ENCODE peak calls at places on chromosomes 5 and 9, in five cellular contexts. H is heart left ventricle, K is astrocyte, V is mammary epithelial cell, P is upper lobe of right lung. L is an unnamed sample.

GRCh38 chr5:88756953-88757352 is 126.0 kb downstream of the MEF2C start:
- DNase-seq in H (no peak), K (no peak), V (no peak), P (no peak), L (no peak)

GRCh38 chr5:68315679-68316271 is 100.2 kb downstream of the PIK3R1 start:
- DNase-seq in H (no peak), K (no peak), V (peak; percentile 76), P (no peak), L (no peak)

GRCh38 chr9:91239367-91240111 is 122.2 kb downstream of the AUH start:
- DNase-seq in H (no peak), K (no peak), V (no peak), P (no peak), L (no peak)

GRCh38 chr9:37917315-37917731 is 13.4 kb upstream of the SLC25A51 start:
- DNase-seq in H (no peak), K (no peak), V (no peak), P (no peak), L (no peak)

GRCh38 chr9:124834586-124834985 is 18.7 kb upstream of the WDR38 start:
- DNase-seq in H (peak; percentile 70), K (peak; percentile 83), V (peak; percentile 97), P (no peak), L (no peak)

GRCh38 chr9:3497406-3497805 is 28.4 kb downstream of the RFX3 start:
- DNase-seq in H (no peak), K (peak; percentile 74), V (peak; percentile 39), P (no peak), L (no peak)

GRCh38 chr9:81103597-81104471 is 585.5 kb downstream of the TLE1 start:
- DNase-seq in H (no peak), K (no peak), V (no peak), P (no peak), L (no peak)

GRCh38 chr9:19232830-19233194 is 2.3 kb downstream of the DENND4C start:
- DNase-seq in H (no peak), K (peak; percentile 57), V (peak; percentile 15), P (no peak), L (no peak)

GRCh38 chr9:93459432-93459847 is 6.1 kb upstream of the FAM120AOS start:
- DNase-seq in H (no peak), K (no peak), V (no peak), P (no peak), L (no peak)

GRCh38 chr5:33774323-33774722 is 117.5 kb downstream of the ADAMTS12 start:
- DNase-seq in H (no peak), K (no peak), V (no peak), P (no peak), L (no peak)

GRCh38 chr5:58939664-58940063 is 356.8 kb downstream of the RAB3C start:
- DNase-seq in H (no peak), K (no peak), V (no peak), P (no peak), L (no peak)

GRCh38 chr9:116549061-116549664 is 137.9 kb upstream of the TRIM32 start:
- DNase-seq in H (peak; percentile 82), K (peak; percentile 90), V (peak; percentile 95), P (peak; percentile 86), L (no peak)

GRCh38 chr9:128006360-128007024 is 25.7 kb upstream of the EEIG1 start:
- DNase-seq in H (no peak), K (peak; percentile 31), V (peak; percentile 57), P (no peak), L (no peak)

GRCh38 chr5:119379929-119380328 is 24.1 kb downstream of the TNFAIP8 start:
- DNase-seq in H (no peak), K (no peak), V (no peak), P (no peak), L (no peak)

GRCh38 chr9:121893787-121894186 is 199.3 kb downstream of the TTLL11 start:
- DNase-seq in H (no peak), K (no peak), V (no peak), P (no peak), L (no peak)

GRCh38 chr5:122415481-122416120 is 103.6 kb downstream of the SNCAIP start:
- DNase-seq in H (no peak), K (peak; percentile 57), V (peak; percentile 41), P (no peak), L (peak; percentile 81)

GRCh38 chr5:116681334-116682013 is 106.9 kb upstream of the SEMA6A start:
- DNase-seq in H (no peak), K (no peak), V (no peak), P (no peak), L (no peak)

GRCh38 chr5:112146323-112146848 is 272.7 kb downstream of the EPB41L4A start:
- DNase-seq in H (no peak), K (peak; percentile 91), V (peak; percentile 59), P (no peak), L (no peak)

GRCh38 chr9:124884376-124884775 is 22.4 kb downstream of the ARPC5L start:
- DNase-seq in H (no peak), K (peak; percentile 30), V (no peak), P (no peak), L (no peak)

GRCh38 chr5:60668715-60669304 is 31.2 kb downstream of the DEPDC1B start:
- DNase-seq in H (no peak), K (peak; percentile 12), V (peak; percentile 28), P (no peak), L (no peak)

GRCh38 chr5:139481122-139481533 is 1.4 kb downstream of the STING1 start:
- DNase-seq in H (no peak), K (no peak), V (no peak), P (peak; percentile 77), L (no peak)

GRCh38 chr5:98816574-98817222 is 43.2 kb downstream of the RGMB start:
- DNase-seq in H (no peak), K (no peak), V (no peak), P (peak; percentile 73), L (no peak)

GRCh38 chr5:94932259-94932658 is 313.8 kb downstream of the SLF1 start:
- DNase-seq in H (no peak), K (no peak), V (no peak), P (no peak), L (no peak)

GRCh38 chr9:129081388-129081889 is 528 bp downstream of the DOLPP1 start:
- DNase-seq in H (no peak), K (no peak), V (no peak), P (peak; percentile 77), L (no peak)

GRCh38 chr5:53110156-53110555 is 599 bp upstream of the MOCS2 start:
- DNase-seq in H (no peak), K (no peak), V (no peak), P (no peak), L (no peak)

GRCh38 chr5:16626696-16627264 is 10.0 kb upstream of the RETREG1 start:
- DNase-seq in H (no peak), K (no peak), V (no peak), P (no peak), L (no peak)

GRCh38 chr5:143924311-143924710 is 112.3 kb downstream of the HMHB1 start:
- DNase-seq in H (no peak), K (no peak), V (no peak), P (no peak), L (no peak)

GRCh38 chr5:134084166-134084565 is 30.3 kb upstream of the TCF7 start:
- DNase-seq in H (no peak), K (no peak), V (no peak), P (peak; percentile 51), L (no peak)

GRCh38 chr9:129336130-129336528 is 158.1 kb upstream of the IER5L start:
- DNase-seq in H (no peak), K (peak; percentile 84), V (peak; percentile 60), P (no peak), L (no peak)

GRCh38 chr5:142864293-142865260 is 94.4 kb downstream of the ARHGAP26 start:
- DNase-seq in H (no peak), K (no peak), V (no peak), P (no peak), L (no peak)

GRCh38 chr5:131270809-131271208 is 7.0 kb downstream of the CDC42SE2 start:
- DNase-seq in H (no peak), K (peak; percentile 59), V (no peak), P (no peak), L (no peak)

GRCh38 chr9:137224850-137225694 is at the start of gene CYSRT1:
- DNase-seq in H (no peak), K (no peak), V (peak; percentile 23), P (no peak), L (no peak)

GRCh38 chr9:137227057-137227852 is at the start of gene RNF224:
- DNase-seq in H (peak; percentile 88), K (peak; percentile 27), V (peak; percentile 72), P (peak; percentile 93), L (peak; percentile 90)

GRCh38 chr9:137225701-137226331 is 842 bp downstream of the CYSRT1 start:
- DNase-seq in H (no peak), K (no peak), V (no peak), P (no peak), L (no peak)

GRCh38 chr9:137227853-137228514 is 682 bp downstream of the RNF224 start:
- DNase-seq in H (no peak), K (no peak), V (no peak), P (no peak), L (no peak)

GRCh38 chr9:137226338-137227056 is 805 bp upstream of the RNF224 start:
- DNase-seq in H (no peak), K (no peak), V (peak; percentile 82), P (no peak), L (no peak)
- H3K4me1 ChIP-seq in H (peaks cover 18% of the 10 kb centered on the region), K (peaks cover 22% of the 10 kb centered on the region), V (peaks cover 58% of the 10 kb centered on the region), P (peaks cover 14% of the 10 kb centered on the region), L (peaks cover 11% of the 10 kb centered on the region)

GRCh38 chr5:35047785-35048404 is at the start of gene AGXT2:
- DNase-seq in H (no peak), K (no peak), V (no peak), P (no peak), L (no peak)
- H3K4me1 ChIP-seq in H (no peaks in the 10 kb centered on the region), K (peaks cover 19% of the 10 kb centered on the region), V (no peaks in the 10 kb centered on the region), P (no peaks in the 10 kb centered on the region), L (no peaks in the 10 kb centered on the region)

DNA sequence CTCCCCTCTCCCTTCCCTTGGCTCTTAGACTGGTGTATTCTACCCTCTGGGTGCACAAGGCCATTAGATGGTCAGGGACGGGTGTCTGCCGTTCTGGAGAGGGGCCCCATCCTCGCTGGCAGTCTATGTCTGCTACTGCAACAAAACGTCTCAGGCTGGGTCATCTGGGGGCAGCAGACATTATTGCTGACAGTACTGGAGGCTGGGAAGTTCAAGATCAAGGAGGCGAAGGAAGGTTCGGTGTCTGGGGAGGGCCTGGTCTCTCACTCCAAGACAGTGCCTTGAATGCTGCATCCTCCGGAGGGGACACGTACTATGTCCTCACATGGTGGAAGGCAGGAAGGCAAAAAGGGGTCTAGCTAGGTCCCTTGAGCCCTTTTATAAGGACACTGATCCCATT is 93.4 kb upstream of the COL5A1 start:
- DNase-seq in H (no peak), K (no peak), V (no peak), P (no peak), L (no peak)
- H3K4me1 ChIP-seq in H (peaks cover 38% of the 10 kb centered on the region), K (peaks cover 49% of the 10 kb centered on the region), V (peaks cover 2% of the 10 kb centered on the region), P (peaks cover 14% of the 10 kb centered on the region), L (no peaks in the 10 kb centered on the region)

DNA sequence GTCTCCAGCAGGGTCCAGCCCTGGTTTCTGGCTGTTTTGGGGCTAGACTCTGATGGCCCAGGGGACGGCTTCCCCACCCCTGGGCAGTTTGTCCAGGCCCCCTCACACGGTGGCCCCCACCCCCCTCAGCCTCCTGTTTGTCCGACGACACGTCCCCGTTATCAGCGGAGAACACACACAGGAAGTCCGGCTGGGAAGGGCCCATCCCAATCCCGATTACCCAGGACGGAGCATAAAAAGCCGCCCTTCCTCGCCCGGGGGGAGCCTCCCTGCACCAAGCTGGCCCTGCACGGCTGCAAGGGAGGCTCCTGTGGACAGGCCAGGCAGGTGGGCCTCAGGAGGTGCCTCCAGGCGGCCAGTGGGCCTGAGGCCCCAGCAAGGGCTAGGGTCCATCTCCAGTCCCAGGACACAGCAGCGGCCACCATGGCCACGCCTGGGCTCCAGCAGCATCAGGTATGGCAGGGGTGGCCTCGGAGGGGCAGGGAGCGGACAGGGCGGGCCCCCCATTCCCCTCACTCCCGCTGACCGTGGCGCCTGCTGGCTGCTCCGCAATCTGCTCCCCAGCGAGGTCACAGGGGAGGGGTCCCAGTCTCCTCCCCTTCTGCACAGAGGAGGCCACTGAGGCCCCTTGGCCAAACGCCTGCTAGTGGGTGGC is at the start of gene EGFL7:
- DNase-seq in H (peak; percentile 85), K (no peak), V (no peak), P (no peak), L (no peak)
- H3K4me1 ChIP-seq in H (peaks cover 6% of the 10 kb centered on the region), K (peaks cover 4% of the 10 kb centered on the region), V (peaks cover 6% of the 10 kb centered on the region), P (peaks cover 4% of the 10 kb centered on the region), L (no peaks in the 10 kb centered on the region)

L was measured in HAP-1.